ENCODE peak calls at places on chromosomes 16 and 17, in seven cellular contexts. D, L, M, G, Q, T and U are unnamed samples. For H3K4me1, the result is how much of the 10 kb centered on the place peaks cover.

GRCh38 chr16:23060458-23061320 is 88.6 kb downstream of the USP31 start:
- DNase-seq in D (no peak), L (peak), M (peak), G (peak), Q (no peak), T (peak), U (no peak)

GRCh38 chr16:11004351-11004750 is 60.0 kb downstream of the CLEC16A start:
- DNase-seq in D (no peak), L (no peak), M (no peak), G (no peak), Q (no peak), T (no peak), U (no peak)

GRCh38 chr17:60165976-60166375 is 16.2 kb downstream of the CA4 start:
- DNase-seq in D (no peak), L (no peak), M (no peak), G (no peak), Q (peak), T (no peak), U (no peak)

GRCh38 chr17:7261377-7262191 is 694 bp downstream of the CLDN7 start:
- DNase-seq in D (no peak), L (peak), M (no peak), G (no peak), Q (peak), T (no peak), U (no peak)

GRCh38 chr17:28533091-28533670 is 19.2 kb downstream of the UNC119 start:
- DNase-seq in D (peak), L (no peak), M (no peak), G (no peak), Q (peak), T (no peak), U (no peak)

GRCh38 chr17:35766489-35766877 is 5.8 kb downstream of the C17orf50 start:
- DNase-seq in D (no peak), L (no peak), M (no peak), G (no peak), Q (no peak), T (no peak), U (no peak)

GRCh38 chr17:38916771-38917170 is 8.6 kb upstream of the LASP1NB start:
- DNase-seq in D (no peak), L (no peak), M (no peak), G (no peak), Q (no peak), T (no peak), U (no peak)

GRCh38 chr17:62882284-62882683 is 74.2 kb upstream of the MARCHF10 start:
- DNase-seq in D (no peak), L (no peak), M (no peak), G (no peak), Q (no peak), T (no peak), U (no peak)

GRCh38 chr16:84806256-84806889 is 13.4 kb upstream of the CRISPLD2 start:
- DNase-seq in D (no peak), L (no peak), M (peak), G (no peak), Q (peak), T (peak), U (peak)

GRCh38 chr17:37212184-37212583 is 163.6 kb upstream of the C17orf78 start:
- DNase-seq in D (no peak), L (no peak), M (no peak), G (no peak), Q (no peak), T (no peak), U (no peak)

GRCh38 chr16:51538707-51539604 is 387.9 kb upstream of the SALL1 start:
- DNase-seq in D (peak), L (no peak), M (no peak), G (peak), Q (no peak), T (peak), U (no peak)

GRCh38 chr17:42849451-42850157 is 1.4 kb upstream of the AOC3 start:
- DNase-seq in D (no peak), L (no peak), M (peak), G (no peak), Q (no peak), T (no peak), U (peak)

GRCh38 chr17:75933836-75934235 is 7.0 kb downstream of the FBF1 start:
- DNase-seq in D (no peak), L (no peak), M (no peak), G (no peak), Q (no peak), T (no peak), U (no peak)

GRCh38 chr17:73628642-73629552 is 15.3 kb downstream of the SDK2 start:
- DNase-seq in D (no peak), L (no peak), M (no peak), G (no peak), Q (peak), T (no peak), U (no peak)

GRCh38 chr17:35889818-35890773 is 9.9 kb upstream of the CCL5 start:
- DNase-seq in D (no peak), L (peak), M (peak), G (no peak), Q (no peak), T (no peak), U (no peak)

DNA sequence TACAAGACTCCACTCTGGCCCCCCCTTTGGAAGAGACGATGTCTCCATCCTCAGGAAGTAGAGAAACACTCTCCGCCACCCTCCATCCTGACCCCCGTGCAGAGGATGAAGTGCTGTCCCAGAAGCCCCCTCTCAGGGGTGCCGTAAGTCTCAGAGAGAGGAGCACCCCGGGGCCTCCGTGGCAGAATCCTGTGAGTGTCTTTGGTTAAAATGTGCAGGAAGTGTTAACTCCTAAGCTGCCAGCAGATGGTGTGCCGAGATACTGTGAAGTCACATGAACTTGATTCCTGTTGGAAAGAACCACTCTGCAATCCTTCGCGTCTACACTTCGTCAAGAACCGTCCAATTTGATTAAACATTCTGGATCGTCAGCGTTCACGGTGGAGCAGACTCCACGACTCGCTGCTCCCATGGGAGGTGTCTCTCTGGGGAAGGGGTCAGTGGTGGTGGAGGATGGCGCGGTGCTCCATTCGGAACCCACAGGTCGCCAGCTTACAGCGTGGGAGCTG is 5.6 kb downstream of the BANP start:
- DNase-seq in D (no peak), L (peak), M (no peak), G (peak), Q (no peak), T (peak), U (no peak)
- H3K4me1 ChIP-seq in D (under half), L (under half), M (under half), G (half or more), Q (under half), T (under half), U (under half)

GRCh38 chr17:65046236-65046635 is 10.3 kb downstream of the GNA13 start:
- DNase-seq in D (no peak), L (no peak), M (no peak), G (no peak), Q (no peak), T (no peak), U (no peak)
- H3K4me1 ChIP-seq in D (under half), L (under half), M (half or more), G (half or more), Q (under half), T (under half), U (under half)

GRCh38 chr16:88923450-88923849 is 53.6 kb downstream of the CBFA2T3 start:
- DNase-seq in D (no peak), L (no peak), M (no peak), G (no peak), Q (no peak), T (no peak), U (no peak)

GRCh38 chr16:88922114-88922825 is 54.7 kb downstream of the CBFA2T3 start:
- DNase-seq in D (no peak), L (peak), M (peak), G (no peak), Q (peak), T (no peak), U (peak)

GRCh38 chr16:88923926-88924833 is 52.8 kb downstream of the CBFA2T3 start:
- DNase-seq in D (no peak), L (peak), M (no peak), G (peak), Q (no peak), T (no peak), U (no peak)

GRCh38 chr16:88921603-88921995 is 55.1 kb upstream of the PABPN1L start:
- DNase-seq in D (no peak), L (no peak), M (no peak), G (no peak), Q (no peak), T (no peak), U (no peak)

GRCh38 chr16:88922826-88923410 is 54.1 kb downstream of the CBFA2T3 start:
- DNase-seq in D (no peak), L (no peak), M (no peak), G (no peak), Q (no peak), T (no peak), U (no peak)
- H3K4me1 ChIP-seq in D (under half), L (under half), M (under half), G (half or more), Q (under half), T (under half), U (half or more)

DNA sequence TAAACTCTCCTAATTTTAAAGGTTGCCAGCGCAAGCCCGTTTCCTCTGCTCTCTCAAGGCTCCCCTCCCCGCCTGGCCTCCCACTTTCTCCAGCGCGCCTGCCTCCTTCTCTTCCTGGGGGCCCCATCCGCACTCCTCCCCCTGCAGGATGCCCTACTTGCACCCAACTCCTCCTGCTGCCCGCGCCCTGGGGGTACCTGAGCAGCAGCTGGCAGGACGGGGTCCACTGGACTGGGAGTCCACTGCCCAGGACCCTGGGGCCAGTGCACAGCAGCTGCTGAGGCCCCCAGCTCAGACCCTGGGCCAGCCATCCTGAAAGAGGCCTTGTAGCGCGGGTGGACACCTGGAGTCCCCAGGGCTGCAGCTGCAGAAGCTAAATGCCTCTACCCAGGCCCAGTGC is 1.7 kb upstream of the RAB26 start:
- DNase-seq in D (no peak), L (peak), M (no peak), G (no peak), Q (no peak), T (no peak), U (no peak)
- H3K4me1 ChIP-seq in D (under half), L (under half), M (under half), G (half or more), Q (under half), T (under half), U (under half)

DNA sequence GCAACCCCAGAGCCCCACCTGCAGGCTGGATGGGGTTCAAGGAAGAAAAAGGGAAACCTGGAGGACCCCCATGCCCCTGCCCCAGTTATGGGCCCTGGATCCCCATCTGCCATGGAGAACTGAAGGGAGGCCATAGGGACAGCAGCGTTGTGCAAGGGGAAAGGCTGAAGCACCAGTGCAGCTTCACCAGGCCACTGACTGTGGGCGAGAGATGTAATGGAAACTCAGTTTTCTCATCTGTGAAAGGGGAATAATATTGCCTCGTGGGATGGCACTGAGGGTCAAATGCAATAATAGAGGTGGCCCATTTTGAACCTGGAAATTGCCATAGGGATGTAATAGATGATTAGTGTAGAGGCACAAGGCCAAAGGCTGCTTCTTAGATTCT is 9.9 kb upstream of the TSPOAP1 start:
- DNase-seq in D (no peak), L (no peak), M (no peak), G (no peak), Q (no peak), T (no peak), U (no peak)
- H3K4me1 ChIP-seq in D (under half), L (under half), M (under half), G (half or more), Q (under half), T (under half), U (under half)